ENCODE peak calls at places on chromosome 22, in five cellular contexts. N, T, G, I and S are unnamed samples.

GRCh38 chr22:27463121-27463520 is 338.4 kb downstream of the MN1 start:
- DNase-seq in N (no peak), T (no peak), G (no peak), I (no peak), S (no peak)

GRCh38 chr22:41429232-41429945 is 17.2 kb downstream of the TOB2 start:
- DNase-seq in N (no peak), T (no peak), G (no peak), I (no peak), S (peak; percentile 34)

GRCh38 chr22:48955351-48956311 is 872.0 kb downstream of the BRD1 start:
- DNase-seq in N (peak; percentile 21), T (no peak), G (no peak), I (peak; percentile 14), S (no peak)

GRCh38 chr22:39301108-39301507 is 18.3 kb downstream of the RPL3 start:
- DNase-seq in N (no peak), T (no peak), G (no peak), I (no peak), S (no peak)

GRCh38 chr22:39238966-39239510 is 5.7 kb downstream of the PDGFB start:
- DNase-seq in N (no peak), T (no peak), G (no peak), I (no peak), S (no peak)

GRCh38 chr22:41482319-41482935 is 13.5 kb downstream of the ACO2 start:
- DNase-seq in N (no peak), T (no peak), G (no peak), I (no peak), S (no peak)

GRCh38 chr22:23542933-23543332 is 37.2 kb downstream of the IGLL1 start:
- DNase-seq in N (no peak), T (no peak), G (no peak), I (no peak), S (no peak)

GRCh38 chr22:35376728-35377472 is 4.0 kb upstream of the HMOX1 start:
- DNase-seq in N (peak; percentile 91), T (peak; percentile 95), G (peak; percentile 75), I (peak; percentile 98), S (peak; percentile 91)

GRCh38 chr22:39900306-39901227 is at the start of gene GRAP2:
- DNase-seq in N (no peak), T (no peak), G (no peak), I (no peak), S (no peak)

GRCh38 chr22:20203142-20204099 is 52.6 kb upstream of the CCDC188 start:
- DNase-seq in N (peak; percentile 37), T (peak; percentile 76), G (no peak), I (peak; percentile 72), S (no peak)

GRCh38 chr22:20205964-20206708 is 55.3 kb upstream of the CCDC188 start:
- DNase-seq in N (peak; percentile 75), T (no peak), G (peak; percentile 59), I (peak; percentile 69), S (peak; percentile 46)

GRCh38 chr22:20204281-20204680 is 53.4 kb upstream of the CCDC188 start:
- DNase-seq in N (no peak), T (no peak), G (no peak), I (no peak), S (no peak)

GRCh38 chr22:20205464-20205963 is 54.7 kb upstream of the CCDC188 start:
- DNase-seq in N (no peak), T (no peak), G (no peak), I (no peak), S (no peak)

DNA sequence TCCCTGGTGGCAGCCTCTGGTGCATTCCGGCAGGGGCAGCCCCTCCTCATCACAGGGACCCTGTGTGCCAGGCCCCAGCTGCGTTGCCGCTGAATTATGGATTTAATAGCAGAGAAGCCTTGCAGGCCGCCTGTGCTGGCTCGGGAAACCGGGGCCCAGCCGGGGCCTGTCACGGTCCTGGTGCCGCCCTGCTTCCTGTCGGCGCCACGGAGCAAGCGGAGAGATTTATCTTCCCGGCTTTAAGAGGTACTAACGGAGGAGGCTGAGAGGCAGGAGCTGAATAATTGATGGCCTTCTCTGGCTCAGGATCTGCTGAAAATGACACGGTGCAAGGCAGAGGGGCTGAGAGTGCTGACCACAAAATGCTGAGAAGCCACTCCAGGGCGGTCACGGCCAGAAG is 54.0 kb upstream of the CCDC188 start:
- DNase-seq in N (no peak), T (no peak), G (no peak), I (no peak), S (no peak)
- TF ChIP-seq CTCF in N (no peak), T (no peak), G (no peak), I (no peak), S (no peak)

GRCh38 chr22:21967693-21968271 is 14.8 kb downstream of the TOP3B start:
- DNase-seq in N (no peak), T (no peak), G (no peak), I (no peak), S (no peak)
- H3K4me1 ChIP-seq in N (no peaks in the 10 kb centered on the region), T (no peaks in the 10 kb centered on the region), G (no peaks in the 10 kb centered on the region), I (no peaks in the 10 kb centered on the region), S (no peaks in the 10 kb centered on the region)

GRCh38 chr22:38124236-38124974 is 13.9 kb upstream of the BAIAP2L2 start:
- DNase-seq in N (no peak), T (no peak), G (no peak), I (peak; percentile 71), S (peak; percentile 78)
- TF ChIP-seq CTCF in N (no peak), T (no peak), G (no peak), I (peak; percentile 51), S (no peak)

GRCh38 chr22:32828561-32828960 is 27.1 kb downstream of the TIMP3 start:
- DNase-seq in N (no peak), T (no peak), G (no peak), I (no peak), S (no peak)
- H3K4me1 ChIP-seq in N (peaks cover 74% of the 10 kb centered on the region), T (no peaks in the 10 kb centered on the region), G (no peaks in the 10 kb centered on the region), I (no peaks in the 10 kb centered on the region), S (peaks cover 16% of the 10 kb centered on the region)

DNA sequence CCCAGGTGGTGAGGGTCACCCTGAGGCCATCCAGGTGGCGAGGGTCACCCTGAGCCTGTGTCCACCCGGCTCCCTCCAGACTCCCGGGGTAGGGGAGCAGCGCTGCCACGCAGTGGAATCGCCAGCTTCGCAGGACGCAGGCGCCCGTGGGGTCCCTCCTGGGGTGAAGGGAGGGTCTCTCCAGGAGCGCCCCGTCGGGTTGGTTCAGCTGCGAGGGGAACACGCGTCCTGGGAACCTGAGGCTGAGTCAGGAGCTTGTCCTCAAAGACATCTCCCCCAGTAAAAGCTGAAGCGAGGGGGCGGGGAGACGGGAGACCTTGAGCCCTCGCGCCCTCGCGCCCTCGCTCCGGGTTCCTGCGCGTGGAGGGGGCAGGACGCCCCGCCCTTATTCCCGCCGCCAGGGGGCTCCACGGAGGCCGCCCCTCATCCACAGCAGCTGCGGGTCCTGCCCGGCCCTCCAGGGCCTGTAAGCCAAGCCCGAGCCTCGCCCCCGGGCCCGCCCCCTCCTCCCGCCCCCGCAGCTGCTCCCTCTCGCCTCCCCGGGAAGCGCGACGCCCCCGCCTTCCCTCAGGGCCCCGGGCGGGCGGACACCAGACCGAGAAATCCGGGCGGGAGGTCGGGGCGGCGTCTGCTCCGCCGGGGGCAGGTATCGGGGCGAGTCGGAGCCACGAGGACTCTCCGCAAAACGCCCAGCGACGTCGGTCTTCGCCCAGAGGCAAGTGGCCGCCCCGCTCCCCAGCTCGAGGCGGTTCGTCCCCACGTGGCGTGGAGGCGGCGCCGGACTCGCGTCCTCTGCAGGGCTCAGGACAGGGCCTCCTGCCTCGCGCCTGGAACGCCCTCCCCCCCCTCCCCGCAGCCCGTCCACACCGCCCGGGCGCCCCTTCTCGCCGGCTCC is 22.8 kb downstream of the PIM3 start:
- DNase-seq in N (no peak), T (peak; percentile 58), G (no peak), I (peak; percentile 69), S (no peak)
- TF ChIP-seq CTCF in N (no peak), T (peak; percentile 20), G (peak; percentile 18), I (peak; percentile 91), S (peak; percentile 36)

GRCh38 chr22:25518000-25518663 is 46.3 kb upstream of the GRK3 start:
- DNase-seq in N (no peak), T (no peak), G (no peak), I (no peak), S (no peak)
- H3K4me1 ChIP-seq in N (no peaks in the 10 kb centered on the region), T (no peaks in the 10 kb centered on the region), G (peaks cover 5% of the 10 kb centered on the region), I (no peaks in the 10 kb centered on the region), S (no peaks in the 10 kb centered on the region)

GRCh38 chr22:46833228-46833627 is 70.8 kb downstream of the TBC1D22A start:
- DNase-seq in N (peak; percentile 65), T (peak; percentile 30), G (peak; percentile 22), I (peak; percentile 67), S (no peak)
- TF ChIP-seq CTCF in N (no peak), T (peak; percentile 15), G (no peak), I (peak; percentile 68), S (peak; percentile 48)

GRCh38 chr22:20558534-20558933 is 51.1 kb downstream of the MED15 start:
- DNase-seq in N (no peak), T (no peak), G (no peak), I (no peak), S (no peak)
- H3K4me1 ChIP-seq in N (peaks cover 40% of the 10 kb centered on the region), T (no peaks in the 10 kb centered on the region), G (no peaks in the 10 kb centered on the region), I (no peaks in the 10 kb centered on the region), S (no peaks in the 10 kb centered on the region)